ENCODE peak calls at places on chromosome 6, in eight cellular contexts. Y is HCT116, F is stomach, E is upper lobe of left lung, U is esophagus muscularis mucosa, Q is tibial nerve, L is heart left ventricle, B is IMR-90. N is an unnamed sample. For H3K27me3, the result is how much of the 10 kb centered on the place peaks cover.

GRCh38 chr6:70299456-70299855 is 3.4 kb downstream of the COL9A1 start:
- DNase-seq in Y (no peak), F (no peak), E (no peak), U (no peak), Q (no peak), L (no peak), B (peak), N (no peak)

GRCh38 chr6:169071394-169071793 is 182.3 kb downstream of the THBS2 start:
- DNase-seq in Y (no peak), F (no peak), E (no peak), U (no peak), Q (no peak), L (no peak), B (no peak), N (no peak)

GRCh38 chr6:4950849-4951533 is 52.8 kb downstream of the RPP40 start:
- DNase-seq in Y (no peak), F (no peak), E (no peak), U (no peak), Q (no peak), L (no peak), B (no peak), N (no peak)

GRCh38 chr6:3825331-3825831 is 23.8 kb upstream of the FAM50B start:
- DNase-seq in Y (no peak), F (peak), E (peak), U (no peak), Q (peak), L (peak), B (peak), N (peak)

GRCh38 chr6:39791311-39791710 is 865 bp upstream of the DAAM2 start:
- DNase-seq in Y (no peak), F (no peak), E (no peak), U (peak), Q (no peak), L (no peak), B (no peak), N (peak)

GRCh38 chr6:169539176-169539897 is 162.5 kb downstream of the WDR27 start:
- DNase-seq in Y (no peak), F (no peak), E (no peak), U (peak), Q (no peak), L (no peak), B (peak), N (no peak)

GRCh38 chr6:2875840-2876207 is 27.3 kb downstream of the SERPINB9 start:
- DNase-seq in Y (no peak), F (no peak), E (peak), U (peak), Q (no peak), L (peak), B (no peak), N (no peak)

GRCh38 chr6:20182069-20182468 is 30.2 kb downstream of the MBOAT1 start:
- DNase-seq in Y (no peak), F (no peak), E (no peak), U (no peak), Q (no peak), L (no peak), B (no peak), N (no peak)

GRCh38 chr6:141561154-141561553 is 571.6 kb upstream of the GJE1 start:
- DNase-seq in Y (no peak), F (no peak), E (no peak), U (no peak), Q (no peak), L (no peak), B (no peak), N (no peak)

GRCh38 chr6:137486388-137486787 is 7.8 kb downstream of the OLIG3 start:
- DNase-seq in Y (no peak), F (no peak), E (no peak), U (peak), Q (no peak), L (no peak), B (no peak), N (no peak)

DNA sequence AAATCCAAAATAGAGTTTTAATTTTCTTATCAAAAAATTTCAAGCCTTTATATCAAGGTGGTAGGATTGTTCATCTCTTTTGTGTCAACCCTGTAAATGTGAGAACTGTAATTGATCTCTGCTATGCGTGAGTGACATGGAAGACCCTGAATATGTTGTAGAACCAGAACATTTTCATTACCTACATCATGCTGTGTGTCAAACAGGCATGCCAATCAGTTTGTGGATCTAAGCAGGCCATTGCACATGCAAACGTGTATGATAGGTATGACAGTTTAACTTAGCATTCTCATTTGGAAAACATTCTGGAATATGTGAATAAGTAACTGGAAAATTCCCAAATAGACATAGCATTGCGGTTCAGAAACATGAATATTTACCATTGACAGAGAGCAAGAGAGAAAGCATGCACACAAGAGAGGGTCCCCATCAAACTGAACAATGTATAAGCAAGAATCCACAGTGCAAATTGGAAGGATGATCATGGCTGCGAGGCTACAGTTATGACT is 641.6 kb upstream of the AGPAT4 start:
- DNase-seq in Y (no peak), F (no peak), E (no peak), U (no peak), Q (no peak), L (no peak), B (no peak), N (no peak)
- H3K27ac ChIP-seq in Y (no peak), F (no peak), E (no peak), U (no peak), Q (no peak), L (no peak), B (no peak), N (no peak)

GRCh38 chr6:27287751-27288135 is 24.3 kb downstream of the POM121L2 start:
- DNase-seq in Y (no peak), F (no peak), E (no peak), U (no peak), Q (no peak), L (no peak), B (no peak), N (no peak)

GRCh38 chr6:27290850-27291208 is 21.2 kb downstream of the POM121L2 start:
- DNase-seq in Y (no peak), F (no peak), E (no peak), U (no peak), Q (no peak), L (no peak), B (no peak), N (no peak)

GRCh38 chr6:27290065-27290849 is 21.8 kb downstream of the POM121L2 start:
- DNase-seq in Y (no peak), F (no peak), E (no peak), U (no peak), Q (no peak), L (no peak), B (peak), N (no peak)

GRCh38 chr6:27286141-27286540 is 25.9 kb downstream of the POM121L2 start:
- DNase-seq in Y (no peak), F (no peak), E (no peak), U (no peak), Q (no peak), L (no peak), B (no peak), N (no peak)

GRCh38 chr6:27288136-27289044 is 23.7 kb downstream of the POM121L2 start:
- DNase-seq in Y (no peak), F (no peak), E (peak), U (no peak), Q (no peak), L (no peak), B (no peak), N (no peak)
- H3K27me3 ChIP-seq in Y (under half), F (half or more), E (half or more), U (under half), Q (half or more), L (half or more), B (half or more), N (half or more)

DNA sequence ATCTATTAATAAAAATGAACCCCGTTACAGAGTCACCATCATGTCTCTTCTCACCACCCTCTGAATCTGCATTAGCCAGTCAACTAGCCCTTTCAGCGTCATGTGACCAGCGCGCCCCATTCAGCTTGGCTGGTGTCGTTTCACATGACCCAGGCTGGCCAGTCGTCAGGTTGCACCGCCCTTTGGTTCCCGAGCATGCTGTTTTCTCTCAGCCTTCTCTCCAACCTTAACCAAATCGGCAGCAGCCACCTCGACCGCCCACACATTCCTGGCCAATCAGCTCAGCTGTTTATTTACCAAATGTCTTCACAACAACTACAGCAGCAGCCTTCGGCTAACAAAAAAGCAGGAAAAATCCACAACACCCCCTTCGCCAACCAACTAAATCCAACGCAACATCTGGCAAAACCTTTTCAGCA is 5.6 kb downstream of the SRSF3 start:
- DNase-seq in Y (no peak), F (peak), E (no peak), U (no peak), Q (peak), L (peak), B (peak), N (peak)
- TF ChIP-seq POLR2A in Y (no peak), F (no peak), E (no peak), U (no peak), Q (no peak), L (no peak), B (no peak), N (no peak)

GRCh38 chr6:130598021-130598989 is 228.9 kb upstream of the SMLR1 start:
- DNase-seq in Y (no peak), F (no peak), E (no peak), U (no peak), Q (no peak), L (no peak), B (no peak), N (no peak)
- H3K27ac ChIP-seq in Y (no peak), F (no peak), E (no peak), U (no peak), Q (no peak), L (no peak), B (no peak), N (no peak)

GRCh38 chr6:149392535-149392934 is 7.5 kb upstream of the SUMO4 start:
- DNase-seq in Y (no peak), F (no peak), E (no peak), U (no peak), Q (no peak), L (no peak), B (no peak), N (no peak)
- H3K27me3 ChIP-seq in Y (under half), F (under half), E (under half), U (under half), Q (under half), L (under half), B (under half), N (under half)

DNA sequence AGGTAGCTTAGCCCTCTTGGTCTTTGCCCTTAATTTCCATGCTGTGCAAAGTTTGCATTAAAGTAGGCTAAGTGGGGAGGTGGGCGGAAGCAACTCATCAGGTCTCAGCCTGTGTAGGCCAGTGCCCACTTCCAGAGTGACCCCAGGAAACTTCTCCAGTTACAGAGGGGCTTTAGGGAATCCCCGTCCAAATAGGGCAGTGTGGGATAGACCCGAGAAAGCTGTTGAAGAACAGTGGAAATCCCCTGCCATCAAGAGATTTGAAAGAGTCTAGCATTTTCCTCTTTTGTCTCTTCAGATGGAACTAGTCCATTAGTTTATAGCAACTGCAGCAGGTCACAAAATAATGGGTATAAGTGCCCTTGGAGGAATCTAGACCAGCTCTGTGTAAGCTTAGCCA is 20.2 kb downstream of the SF3B5 start:
- DNase-seq in Y (no peak), F (no peak), E (no peak), U (no peak), Q (no peak), L (no peak), B (no peak), N (no peak)
- TF ChIP-seq POLR2A in Y (no peak), F (no peak), E (no peak), U (no peak), Q (no peak), L (no peak), B (no peak), N (no peak)